ENCODE peak calls at places on chromosomes 5 and 9, in four cellular contexts. One of them, this sample, is unnamed.
A peak's percentile ranks its signal among the peaks of the same experiment; 100 is the strongest.

GRCh38 chr5:75466317-75466716 is 45.1 kb downstream of the CERT1 start:
- DNase-seq in right cardiac atrium: no peak
- DNase-seq in DMS 273 treated with DMSO at 0.1 percent for 48 hours: no peak
- DNase-seq in iPS-NIHi11: no peak
- DNase-seq in this sample: no peak

GRCh38 chr9:89494199-89494598 is 3.7 kb downstream of the SEMA4D start:
- DNase-seq in right cardiac atrium: peak; percentile 36
- DNase-seq in DMS 273 treated with DMSO at 0.1 percent for 48 hours: no peak
- DNase-seq in iPS-NIHi11: no peak
- DNase-seq in this sample: no peak

GRCh38 chr5:84260140-84260539 is 124.5 kb downstream of the EDIL3 start:
- DNase-seq in right cardiac atrium: no peak
- DNase-seq in DMS 273 treated with DMSO at 0.1 percent for 48 hours: no peak
- DNase-seq in iPS-NIHi11: no peak
- DNase-seq in this sample: no peak

GRCh38 chr5:133912951-133913350 is 55.5 kb downstream of the C5orf15 start:
- DNase-seq in right cardiac atrium: no peak
- DNase-seq in DMS 273 treated with DMSO at 0.1 percent for 48 hours: no peak
- DNase-seq in iPS-NIHi11: no peak
- DNase-seq in this sample: no peak

GRCh38 chr5:174522641-174523260 is 201.6 kb upstream of the MSX2 start:
- DNase-seq in right cardiac atrium: no peak
- DNase-seq in DMS 273 treated with DMSO at 0.1 percent for 48 hours: no peak
- DNase-seq in iPS-NIHi11: no peak
- DNase-seq in this sample: no peak

GRCh38 chr9:127578627-127578951 is 33.5 kb upstream of the STXBP1 start:
- DNase-seq in right cardiac atrium: no peak
- DNase-seq in DMS 273 treated with DMSO at 0.1 percent for 48 hours: no peak
- DNase-seq in iPS-NIHi11: no peak
- DNase-seq in this sample: no peak

GRCh38 chr5:123810253-123810652 is 298.3 kb downstream of the CSNK1G3 start:
- DNase-seq in right cardiac atrium: peak; percentile 58
- DNase-seq in DMS 273 treated with DMSO at 0.1 percent for 48 hours: no peak
- DNase-seq in iPS-NIHi11: no peak
- DNase-seq in this sample: peak; percentile 89

GRCh38 chr5:103255666-103256065 is 2.9 kb upstream of the MACIR start:
- DNase-seq in right cardiac atrium: no peak
- DNase-seq in DMS 273 treated with DMSO at 0.1 percent for 48 hours: no peak
- DNase-seq in iPS-NIHi11: no peak
- DNase-seq in this sample: no peak

GRCh38 chr9:136773386-136774044 is 9.2 kb upstream of the LCN15 start:
- DNase-seq in right cardiac atrium: peak; percentile 63
- DNase-seq in DMS 273 treated with DMSO at 0.1 percent for 48 hours: no peak
- DNase-seq in iPS-NIHi11: peak; percentile 71
- DNase-seq in this sample: peak; percentile 33

GRCh38 chr5:7717691-7718090 is 133.2 kb downstream of the CFAP90 start:
- DNase-seq in right cardiac atrium: no peak
- DNase-seq in DMS 273 treated with DMSO at 0.1 percent for 48 hours: no peak
- DNase-seq in iPS-NIHi11: no peak
- DNase-seq in this sample: no peak

GRCh38 chr5:95821110-95822021 is 1.2 kb downstream of the GLRX start:
- DNase-seq in right cardiac atrium: no peak
- DNase-seq in DMS 273 treated with DMSO at 0.1 percent for 48 hours: no peak
- DNase-seq in iPS-NIHi11: no peak
- DNase-seq in this sample: no peak